ENCODE peak calls at places on chromosomes 12 and 14, in four cellular contexts. I is EL; R is neural crest cell; U is activated T-helper 9 cell treated with anti-CD3 and anti-CD28 coated beads, Interleukin-2, amount 50 U/mL, for 16 hours. Y is an unnamed sample.

GRCh38 chr12:38744056-38744455 is 161.3 kb downstream of the CPNE8 start:
- DNase-seq in U (no peak), R (no peak), I (no peak), Y (peak)

GRCh38 chr14:50714452-50715073 is 46.5 kb upstream of the SAV1 start:
- DNase-seq in U (no peak), R (no peak), I (peak), Y (peak)

GRCh38 chr12:108477055-108477880 is 37.8 kb upstream of the FICD start:
- DNase-seq in R (no peak), I (no peak), U (no peak), Y (no peak)

GRCh38 chr12:124626841-124627502 is 59.6 kb upstream of the NCOR2 start:
- DNase-seq in I (no peak), U (no peak), R (no peak), Y (peak)

GRCh38 chr12:95820096-95820703 is 29.6 kb upstream of the NTN4 start:
- DNase-seq in R (no peak), U (no peak), I (peak), Y (peak)

GRCh38 chr12:103350116-103350515 is 145.7 kb downstream of the C12orf42 start:
- DNase-seq in U (no peak), R (no peak), I (no peak), Y (no peak)

GRCh38 chr12:31368666-31369361 is 42.9 kb upstream of the SINHCAF start:
- DNase-seq in I (no peak), U (no peak), R (no peak), Y (no peak)

GRCh38 chr14:101875041-101875725 is 89.2 kb upstream of the DYNC1H1 start:
- DNase-seq in R (no peak), I (no peak), U (no peak), Y (no peak)

GRCh38 chr12:9759680-9760592 is 765 bp downstream of the CD69 start:
- DNase-seq in R (no peak), U (no peak), I (no peak), Y (no peak)

GRCh38 chr12:104673294-104674062 is 216.7 kb downstream of the CHST11 start:
- DNase-seq in R (no peak), U (no peak), I (no peak), Y (peak)

GRCh38 chr14:59306775-59307174 is 118.3 kb downstream of the DAAM1 start:
- DNase-seq in U (no peak), I (peak), R (no peak), Y (peak)

GRCh38 chr12:119061208-119061796 is 80.0 kb downstream of the SRRM4 start:
- DNase-seq in R (peak), I (peak), U (no peak), Y (peak)

GRCh38 chr14:24802236-24802635 is 168.2 kb upstream of the GZMB start:
- DNase-seq in U (no peak), I (no peak), R (no peak), Y (no peak)

GRCh38 chr14:103597623-103598372 is 31.2 kb upstream of the KLC1 start:
- DNase-seq in R (no peak), U (no peak), I (peak), Y (peak)

GRCh38 chr12:96239711-96240234 is 45.6 kb downstream of the ELK3 start:
- DNase-seq in I (no peak), U (no peak), R (no peak), Y (peak)

GRCh38 chr12:50442178-50442908 is 41.7 kb downstream of the LARP4 start:
- DNase-seq in U (no peak), R (no peak), I (no peak), Y (no peak)

GRCh38 chr12:110549716-110550115 is 33.4 kb downstream of the PPTC7 start:
- DNase-seq in I (no peak), R (no peak), U (no peak), Y (no peak)

GRCh38 chr14:65224799-65225198 is 122.5 kb upstream of the MAX start:
- DNase-seq in R (no peak), U (no peak), I (no peak), Y (no peak)

GRCh38 chr12:113149361-113150150 is at the start of gene CFAP73:
- DNase-seq in I (peak), U (no peak), R (peak), Y (peak)

GRCh38 chr12:101935769-101936741 is 58.7 kb downstream of the DRAM1 start:
- DNase-seq in U (no peak), R (no peak), I (peak), Y (peak)

GRCh38 chr14:101075801-101076413 is 172.4 kb upstream of the RTL1 start:
- DNase-seq in U (no peak), I (no peak), R (no peak), Y (no peak)

GRCh38 chr12:116672842-116673516 is 64.9 kb downstream of the SPRING1 start:
- DNase-seq in I (no peak), R (no peak), U (no peak), Y (no peak)

GRCh38 chr14:101409006-101409543 is 152.2 kb upstream of the DIO3 start:
- DNase-seq in U (no peak), R (no peak), I (no peak), Y (no peak)

GRCh38 chr12:63416788-63417187 is 251.5 kb downstream of the DPY19L2 start:
- DNase-seq in I (no peak), R (no peak), U (no peak), Y (no peak)

GRCh38 chr12:91127751-91128150 is 16.5 kb upstream of the LUM start:
- DNase-seq in I (peak), U (no peak), R (no peak), Y (no peak)

GRCh38 chr12:15852383-15852782 is 29.8 kb upstream of the STRAP start:
- DNase-seq in I (peak), U (no peak), R (no peak), Y (peak)

GRCh38 chr14:104953896-104954656 is 24.1 kb downstream of the AHNAK2 start:
- DNase-seq in U (no peak), I (no peak), R (no peak), Y (no peak)

GRCh38 chr12:34398706-34399630 is 376.7 kb downstream of the ALG10 start:
- DNase-seq in R (no peak), U (no peak), I (no peak), Y (no peak)

GRCh38 chr14:92670967-92671366 is 77.5 kb downstream of the LGMN start:
- DNase-seq in I (peak), R (no peak), U (no peak), Y (peak)

GRCh38 chr14:37745657-37746056 is 150.2 kb downstream of the TTC6 start:
- DNase-seq in R (no peak), I (no peak), U (no peak), Y (no peak)

GRCh38 chr14:68757618-68758081 is 35.2 kb downstream of the ZFP36L1 start:
- DNase-seq in U (no peak), I (no peak), R (no peak), Y (no peak)

GRCh38 chr12:8837291-8837690 is 14.9 kb downstream of the A2ML1 start:
- DNase-seq in U (no peak), R (no peak), I (no peak), Y (no peak)

GRCh38 chr14:73755434-73756014 is 41.3 kb upstream of the PNMA1 start:
- DNase-seq in I (peak), U (no peak), R (no peak), Y (no peak)

GRCh38 chr12:68867606-68868005 is 59.6 kb downstream of the MDM2 start:
- DNase-seq in R (no peak), U (no peak), I (no peak), Y (no peak)

GRCh38 chr12:18148961-18149360 is 59.0 kb upstream of the RERGL start:
- DNase-seq in U (no peak), R (no peak), I (peak), Y (no peak)

GRCh38 chr14:23437142-23438129 is 2.0 kb upstream of the MYH7 start:
- DNase-seq in R (no peak), I (no peak), U (no peak), Y (no peak)

GRCh38 chr12:52522346-52523011 is 2.3 kb upstream of the KRT5 start:
- DNase-seq in U (no peak), I (peak), R (no peak), Y (peak)

GRCh38 chr12:13000616-13000934 is 510 bp upstream of the HEBP1 start:
- DNase-seq in I (no peak), R (no peak), U (no peak), Y (no peak)

GRCh38 chr12:119817944-119818343 is 59.2 kb downstream of the CIT start:
- DNase-seq in U (no peak), R (no peak), I (no peak), Y (no peak)

GRCh38 chr14:100776681-100777365 is 49.1 kb upstream of the MEG3 start:
- DNase-seq in R (no peak), I (no peak), U (no peak), Y (no peak)